ENCODE peak calls at places on chromosomes 2 and 18, in seven cellular contexts. N is astrocyte, H is GM12878, K is lung, Z is IMR-90, J is psoas muscle, A is trophoblast cell. S is an unnamed sample.
A peak's percentile ranks its signal among the peaks of the same experiment; 100 is the strongest.

GRCh38 chr18:41932899-41933298 is 22.1 kb upstream of the PIK3C3 start:
- DNase-seq in N (no peak), H (no peak), Z (no peak), J (no peak), A (no peak), K (no peak), S (no peak)

GRCh38 chr2:102396012-102396411 is 26.9 kb upstream of the IL18RAP start:
- DNase-seq in H (no peak), N (no peak), K (no peak), J (no peak), A (no peak), Z (no peak), S (no peak)

GRCh38 chr2:33417093-33417492 is 59.4 kb upstream of the RASGRP3 start:
- DNase-seq in Z (no peak), H (no peak), K (no peak), A (no peak), J (no peak), N (no peak), S (no peak)

GRCh38 chr18:38790303-38790702 is 1224.7 kb upstream of the CELF4 start:
- DNase-seq in H (no peak), J (no peak), A (no peak), Z (no peak), K (no peak), N (no peak), S (no peak)

GRCh38 chr18:13809521-13810252 is 14.3 kb upstream of the MC5R start:
- DNase-seq in H (no peak), Z (no peak), J (no peak), A (peak; percentile 36), K (no peak), N (no peak), S (no peak)

GRCh38 chr2:238220892-238221521 is 17.5 kb upstream of the ILKAP start:
- DNase-seq in H (no peak), J (no peak), N (peak; percentile 18), K (no peak), A (no peak), Z (no peak), S (no peak)

GRCh38 chr18:37636831-37637230 is 71.2 kb upstream of the CELF4 start:
- DNase-seq in J (no peak), Z (no peak), N (no peak), K (peak; percentile 1), A (no peak), H (no peak), S (no peak)

GRCh38 chr2:161128885-161129284 is 31.3 kb upstream of the TANK start:
- DNase-seq in H (no peak), A (no peak), N (peak; percentile 52), Z (no peak), K (no peak), J (no peak), S (no peak)

GRCh38 chr2:176071330-176072291 is 12.2 kb downstream of the EVX2 start:
- DNase-seq in A (no peak), H (no peak), N (no peak), J (no peak), K (no peak), Z (no peak), S (no peak)

GRCh38 chr2:140589696-140590095 is 1541.1 kb downstream of the LRP1B start:
- DNase-seq in J (no peak), H (no peak), K (no peak), A (peak; percentile 3), Z (no peak), N (peak; percentile 56), S (no peak)

GRCh38 chr2:233399306-233400225 is 45.3 kb downstream of the DGKD start:
- DNase-seq in H (no peak), J (no peak), A (no peak), Z (no peak), N (no peak), K (no peak), S (peak; percentile 63)

GRCh38 chr2:105880637-105881036 is 135.9 kb downstream of the NCK2 start:
- DNase-seq in K (no peak), H (no peak), J (no peak), Z (no peak), N (no peak), A (peak; percentile 70), S (no peak)

GRCh38 chr2:239025081-239025801 is 177.4 kb downstream of the TWIST2 start:
- DNase-seq in Z (peak; percentile 37), N (peak; percentile 81), J (no peak), H (no peak), K (no peak), A (peak; percentile 11), S (no peak)

GRCh38 chr18:36734589-36734988 is 94.2 kb downstream of the TPGS2 start:
- DNase-seq in J (no peak), Z (no peak), K (no peak), N (no peak), A (no peak), H (no peak), S (no peak)

GRCh38 chr2:153101187-153101586 is 377.4 kb downstream of the RPRM start:
- DNase-seq in N (peak; percentile 3), H (no peak), A (no peak), Z (no peak), K (no peak), J (no peak), S (no peak)

GRCh38 chr18:28112056-28112470 is 64.9 kb downstream of the CDH2 start:
- DNase-seq in N (peak; percentile 95), K (no peak), J (no peak), Z (peak; percentile 89), A (peak; percentile 51), H (no peak), S (no peak)

GRCh38 chr18:8820701-8821465 is 115.5 kb downstream of the MTCL1 start:
- DNase-seq in H (no peak), Z (no peak), A (no peak), K (no peak), J (no peak), N (no peak), S (no peak)

GRCh38 chr18:36158261-36158867 is 28.7 kb downstream of the ELP2 start:
- DNase-seq in N (peak; percentile 94), K (no peak), A (no peak), Z (peak; percentile 94), H (no peak), J (no peak), S (no peak)

GRCh38 chr2:40367652-40368051 is 84.2 kb downstream of the SLC8A1 start:
- DNase-seq in H (no peak), K (no peak), Z (peak; percentile 93), J (no peak), N (peak; percentile 83), A (no peak), S (no peak)

GRCh38 chr2:101380376-101380775 is 6.9 kb downstream of the CREG2 start:
- DNase-seq in H (no peak), K (no peak), A (peak; percentile 17), N (peak; percentile 78), J (peak; percentile 75), Z (peak; percentile 71), S (no peak)

GRCh38 chr2:169528271-169528701 is 18.8 kb downstream of the KLHL41 start:
- DNase-seq in A (peak; percentile 91), K (peak; percentile 59), J (peak; percentile 75), H (peak; percentile 45), N (peak; percentile 13), Z (peak; percentile 51), S (peak; percentile 50)

GRCh38 chr2:113079123-113079522 is 11.4 kb downstream of the IL1F10 start:
- DNase-seq in H (no peak), A (peak; percentile 84), J (no peak), N (peak; percentile 42), Z (no peak), K (no peak), S (no peak)

GRCh38 chr18:24490545-24490944 is 30.1 kb downstream of the HRH4 start:
- DNase-seq in H (no peak), J (no peak), Z (peak; percentile 9), A (peak; percentile 71), N (no peak), K (no peak), S (no peak)

GRCh38 chr18:54148678-54149077 is 75.8 kb downstream of the MBD2 start:
- DNase-seq in A (no peak), J (no peak), H (no peak), K (no peak), N (no peak), Z (no peak), S (no peak)
- H3K27ac ChIP-seq in A (peak overlapping the region; percentile 78), J (no peak overlapping the region), H (peak overlapping the region; percentile 86), K (no peak overlapping the region), N (peak overlapping the region; percentile 95), Z (peak overlapping the region; percentile 75), S (no peak overlapping the region)

GRCh38 chr2:144511222-144511855 is 8.6 kb downstream of the ZEB2 start:
- DNase-seq in H (no peak), J (no peak), K (no peak), Z (no peak), N (no peak), A (no peak), S (no peak)

GRCh38 chr2:144513388-144514100 is 6.4 kb downstream of the ZEB2 start:
- DNase-seq in Z (peak; percentile 81), J (peak; percentile 56), A (peak; percentile 18), H (no peak), K (no peak), N (peak; percentile 88), S (no peak)

GRCh38 chr2:144511945-144512344 is 8.0 kb downstream of the ZEB2 start:
- DNase-seq in K (no peak), Z (no peak), H (no peak), J (no peak), A (no peak), N (no peak), S (no peak)

GRCh38 chr2:144514731-144515424 is 5.0 kb downstream of the ZEB2 start:
- DNase-seq in Z (no peak), A (no peak), J (peak; percentile 58), H (no peak), N (no peak), K (no peak), S (no peak)

GRCh38 chr2:144512421-144513272 is 7.3 kb downstream of the ZEB2 start:
- DNase-seq in K (no peak), A (no peak), N (no peak), Z (no peak), J (no peak), H (no peak), S (no peak)
- H3K4me3 ChIP-seq in K (no peak overlapping the region), A (no peak overlapping the region), N (no peak overlapping the region), Z (no peak overlapping the region), J (peak overlapping the region; percentile 89), H (no peak overlapping the region), S (no peak overlapping the region)

GRCh38 chr2:15782009-15782751 is 158.2 kb upstream of the MYCN start:
- DNase-seq in K (no peak), H (no peak), N (peak; percentile 8), A (no peak), Z (no peak), J (no peak), S (no peak)
- H3K27me3 ChIP-seq in K (no peaks in the 10 kb centered on the region), H (no peaks in the 10 kb centered on the region), N (no peaks in the 10 kb centered on the region), A (no peaks in the 10 kb centered on the region), Z (no peaks in the 10 kb centered on the region), J (no peaks in the 10 kb centered on the region), S (no peaks in the 10 kb centered on the region)

DNA sequence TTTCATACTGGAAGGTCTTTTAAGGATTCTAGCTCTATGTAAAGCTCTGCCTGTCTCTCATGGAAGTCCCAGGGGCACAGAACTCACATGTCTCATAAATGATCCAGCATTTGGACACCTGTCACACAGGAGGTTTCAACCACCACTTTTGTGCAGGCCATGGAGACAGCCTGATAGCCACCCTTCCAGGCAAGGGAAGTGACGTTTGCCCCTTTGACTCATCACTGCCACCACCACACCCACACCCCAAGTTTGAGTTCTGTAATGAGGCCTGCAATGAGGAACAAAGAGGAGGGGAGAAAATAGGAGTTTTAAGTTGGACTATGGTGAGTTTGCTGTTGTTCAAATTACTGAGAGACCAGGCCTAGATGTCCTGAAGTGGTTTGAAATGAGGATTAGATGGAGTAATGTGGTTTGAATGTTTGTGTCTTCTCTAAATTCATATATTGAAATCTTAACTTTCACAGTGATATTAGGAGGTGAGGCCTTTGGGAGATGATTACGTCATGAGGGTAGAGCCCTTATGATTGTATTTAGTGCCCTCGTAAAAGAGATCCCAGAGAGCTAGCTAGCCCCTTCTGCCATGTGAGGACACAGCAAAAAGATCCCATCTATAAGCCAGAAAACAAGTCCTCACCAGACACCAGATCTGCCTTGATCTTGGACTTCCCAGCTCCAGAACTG is 175.3 kb upstream of the EPHA4 start:
- DNase-seq in A (no peak), J (no peak), H (no peak), Z (no peak), K (no peak), N (no peak), S (no peak)
- H3K27ac ChIP-seq in A (no peak overlapping the region), J (no peak overlapping the region), H (no peak overlapping the region), Z (no peak overlapping the region), K (no peak overlapping the region), N (no peak overlapping the region), S (no peak overlapping the region)